ENCODE peak calls at places on chromosome 10, in ten cellular contexts. J, C, Q, L, B, V, S, H, U and O are unnamed samples.

GRCh38 chr10:16845248-16845647 is 28.0 kb upstream of the RSU1 start:
- DNase-seq in J (no peak), C (no peak), Q (no peak), L (no peak), B (peak), V (no peak), S (no peak), H (no peak), U (no peak), O (no peak)

GRCh38 chr10:119575506-119575905 is 21.3 kb downstream of the TIAL1 start:
- DNase-seq in J (no peak), C (no peak), Q (no peak), L (peak), B (no peak), V (no peak), S (peak), H (no peak), U (no peak), O (no peak)

GRCh38 chr10:27440021-27440420 is 64.1 kb upstream of the RAB18 start:
- DNase-seq in J (no peak), C (no peak), Q (no peak), L (no peak), B (no peak), V (no peak), S (no peak), H (no peak), U (no peak), O (no peak)

GRCh38 chr10:32273326-32273725 is 73.6 kb downstream of the EPC1 start:
- DNase-seq in J (no peak), C (no peak), Q (no peak), L (no peak), B (no peak), V (no peak), S (no peak), H (no peak), U (no peak), O (no peak)

GRCh38 chr10:119742988-119743646 is 17.3 kb downstream of the INPP5F start:
- DNase-seq in J (no peak), C (no peak), Q (no peak), L (no peak), B (no peak), V (no peak), S (no peak), H (no peak), U (no peak), O (no peak)

GRCh38 chr10:129966831-129967578 is 2.9 kb upstream of the EBF3 start:
- DNase-seq in J (peak), C (no peak), Q (no peak), L (no peak), B (no peak), V (no peak), S (no peak), H (no peak), U (no peak), O (no peak)

GRCh38 chr10:77631241-77631640 is 6.4 kb downstream of the KCNMA1 start:
- DNase-seq in J (no peak), C (no peak), Q (peak), L (no peak), B (no peak), V (no peak), S (no peak), H (no peak), U (no peak), O (no peak)

GRCh38 chr10:77160679-77161078 is 476.9 kb downstream of the KCNMA1 start:
- DNase-seq in J (no peak), C (no peak), Q (no peak), L (peak), B (peak), V (no peak), S (no peak), H (peak), U (no peak), O (no peak)

GRCh38 chr10:97025613-97026242 is 160.0 kb downstream of the SLIT1 start:
- DNase-seq in J (no peak), C (peak), Q (peak), L (peak), B (no peak), V (peak), S (peak), H (peak), U (no peak), O (peak)

GRCh38 chr10:69734797-69735468 is 66.8 kb upstream of the COL13A1 start:
- DNase-seq in J (no peak), C (no peak), Q (no peak), L (peak), B (no peak), V (no peak), S (no peak), H (no peak), U (no peak), O (no peak)

GRCh38 chr10:8563478-8563877 is 509.0 kb downstream of the GATA3 start:
- DNase-seq in J (no peak), C (no peak), Q (no peak), L (no peak), B (no peak), V (no peak), S (no peak), H (no peak), U (no peak), O (no peak)

GRCh38 chr10:97017474-97017903 is 168.3 kb downstream of the SLIT1 start:
- DNase-seq in J (peak), C (no peak), Q (no peak), L (no peak), B (no peak), V (no peak), S (no peak), H (no peak), U (no peak), O (no peak)